ENCODE peak calls at places on chromosomes 4 and X, in eight cellular contexts. N is AG10803, J is foreskin fibroblast, K is IMR-90, Z is upper lobe of right lung, T is brain microvascular endothelial cell, O is fibroblast of lung, B is lung. V is an unnamed sample.

GRCh38 chrX:2385224-2385623 is 115.6 kb downstream of the DHRSX start:
- DNase-seq in B (no peak), Z (no peak), N (peak; percentile 83), J (peak; percentile 68), K (peak; percentile 88), T (peak; percentile 91), O (peak; percentile 61), V (peak; percentile 48)

GRCh38 chr4:113835005-113835404 is 73.5 kb upstream of the CAMK2D start:
- DNase-seq in N (peak; percentile 49), B (no peak), K (peak; percentile 75), J (peak; percentile 47), Z (no peak), T (peak; percentile 54), O (peak; percentile 13), V (no peak)

GRCh38 chr4:158782539-158783360 is 13.9 kb downstream of the FNIP2 start:
- DNase-seq in O (no peak), K (peak; percentile 61), Z (no peak), N (peak; percentile 56), B (no peak), J (no peak), T (no peak), V (no peak)

GRCh38 chrX:17590892-17591740 is 146.2 kb upstream of the SCML1 start:
- DNase-seq in T (peak; percentile 66), J (peak; percentile 62), O (peak; percentile 94), Z (no peak), N (peak; percentile 82), B (peak; percentile 47), K (peak; percentile 80), V (peak; percentile 63)

GRCh38 chrX:145792281-145792680 is 25.3 kb upstream of the SLITRK2 start:
- DNase-seq in Z (no peak), N (no peak), K (no peak), O (no peak), B (no peak), T (no peak), J (no peak), V (no peak)

GRCh38 chrX:119614776-119615175 is 8.6 kb upstream of the NKRF start:
- DNase-seq in B (no peak), T (no peak), Z (no peak), O (no peak), N (no peak), J (no peak), K (no peak), V (no peak)

GRCh38 chr4:145154573-145154972 is 25.8 kb downstream of the OTUD4 start:
- DNase-seq in K (peak; percentile 35), O (peak; percentile 39), Z (no peak), J (no peak), T (peak; percentile 38), B (no peak), N (peak; percentile 33), V (no peak)

GRCh38 chr4:54268151-54268550 is 39.1 kb downstream of the PDGFRA start:
- DNase-seq in Z (no peak), K (peak; percentile 79), J (peak; percentile 65), O (peak; percentile 28), N (peak; percentile 59), T (no peak), B (no peak), V (no peak)

GRCh38 chr4:147117400-147117799 is 171.7 kb upstream of the TTC29 start:
- DNase-seq in K (no peak), Z (no peak), J (no peak), O (peak; percentile 55), N (no peak), T (no peak), B (no peak), V (no peak)

GRCh38 chr4:185395956-185396723 is 416 bp upstream of the LRP2BP start:
- DNase-seq in Z (peak; percentile 98), J (peak; percentile 98), K (peak; percentile 97), N (peak; percentile 98), O (peak; percentile 97), B (peak; percentile 95), T (peak; percentile 96), V (peak; percentile 94)

GRCh38 chr4:100306018-100306417 is 115.8 kb upstream of the DDIT4L start:
- DNase-seq in T (no peak), N (peak; percentile 53), B (no peak), K (peak; percentile 47), Z (no peak), O (no peak), J (peak; percentile 26), V (peak; percentile 34)

GRCh38 chr4:85783483-85783882 is 308.5 kb downstream of the ARHGAP24 start:
- DNase-seq in T (peak; percentile 90), B (no peak), J (peak; percentile 89), N (peak; percentile 95), Z (no peak), O (peak; percentile 86), K (peak; percentile 90), V (peak; percentile 74)

GRCh38 chrX:140355922-140356321 is 148.9 kb downstream of the SOX3 start:
- DNase-seq in Z (no peak), J (no peak), K (no peak), O (no peak), T (no peak), N (no peak), B (peak; percentile 33), V (no peak)

GRCh38 chrX:130173190-130173895 is 1.6 kb downstream of the RAB33A start:
- DNase-seq in O (peak; percentile 93), T (peak; percentile 72), Z (no peak), K (peak; percentile 91), N (peak; percentile 87), J (peak; percentile 73), B (no peak), V (peak; percentile 73)

GRCh38 chr4:119136541-119136940 is 909 bp downstream of the MYOZ2 start:
- DNase-seq in Z (no peak), B (no peak), K (peak; percentile 17), J (peak; percentile 42), T (no peak), O (peak; percentile 36), N (no peak), V (no peak)

GRCh38 chrX:1444896-1445480 is 7.7 kb downstream of the ASMTL start:
- DNase-seq in T (no peak), N (no peak), B (no peak), Z (peak; percentile 10), K (no peak), O (no peak), J (no peak), V (no peak)

GRCh38 chr4:110196871-110197420 is 1.5 kb downstream of the ELOVL6 start:
- DNase-seq in T (no peak), Z (no peak), N (peak; percentile 39), J (no peak), O (no peak), K (peak; percentile 31), B (no peak), V (no peak)

GRCh38 chrX:137565921-137566745 is at the start of gene ZIC3:
- DNase-seq in K (no peak), Z (peak; percentile 81), O (peak; percentile 1), B (peak; percentile 57), J (peak; percentile 6), N (peak; percentile 0), T (peak; percentile 3), V (no peak)

GRCh38 chr4:101418055-101418454 is 70.7 kb upstream of the PPP3CA start:
- DNase-seq in N (peak; percentile 5), B (no peak), T (no peak), O (no peak), J (no peak), Z (no peak), K (no peak), V (no peak)

GRCh38 chrX:135170877-135171519 is at the start of gene CT55:
- DNase-seq in Z (no peak), T (no peak), B (no peak), N (no peak), K (no peak), J (no peak), O (no peak), V (no peak)

GRCh38 chr4:103429283-103429682 is 231.1 kb upstream of the CENPE start:
- DNase-seq in O (no peak), T (no peak), J (no peak), K (no peak), B (no peak), Z (no peak), N (no peak), V (no peak)
- TF ChIP-seq CTCF in O (no peak), T (peak; percentile 42), J (no peak), K (no peak), B (no peak), Z (no peak), N (no peak), V (no peak)

GRCh38 chr4:73776363-73776762 is 36.0 kb downstream of the CXCL8 start:
- DNase-seq in B (peak; percentile 54), O (peak; percentile 94), Z (no peak), J (peak; percentile 78), K (peak; percentile 81), N (peak; percentile 70), T (peak; percentile 85), V (peak; percentile 1)
- H3K4me3 ChIP-seq in B (no peak overlapping the region), O (no peak overlapping the region), Z (no peak overlapping the region), J (no peak overlapping the region), K (no peak overlapping the region), N (no peak overlapping the region), T (no peak overlapping the region), V (no peak overlapping the region)

GRCh38 chrX:3651272-3651671 is 62.2 kb downstream of the PRKX start:
- DNase-seq in O (peak; percentile 54), B (no peak), K (peak; percentile 49), J (peak; percentile 13), Z (no peak), T (peak; percentile 36), N (peak; percentile 39), V (no peak)
- TF ChIP-seq CTCF in O (peak; percentile 33), B (peak; percentile 29), K (peak; percentile 64), J (peak; percentile 12), Z (peak; percentile 50), T (peak; percentile 55), N (peak; percentile 53), V (peak; percentile 49)

DNA sequence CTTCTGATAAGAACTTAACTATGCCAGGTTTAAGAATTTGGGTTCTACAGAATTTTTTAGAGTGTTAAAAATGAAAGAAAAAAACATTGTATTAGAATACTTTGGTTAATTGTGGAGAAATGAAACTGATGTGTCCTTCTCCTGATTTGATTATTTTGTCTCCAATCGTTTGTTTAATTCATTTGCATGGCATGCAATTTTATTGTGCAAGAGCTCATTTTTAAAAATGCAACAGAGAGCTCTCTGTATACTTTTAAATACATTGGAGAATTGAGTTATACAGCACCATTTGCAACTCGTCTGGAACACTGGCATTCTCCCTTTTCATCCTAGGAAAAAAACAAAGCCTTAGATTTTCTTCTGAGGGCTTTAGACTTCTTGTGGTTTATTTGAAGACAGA is 670 bp downstream of the EXOC1L start:
- DNase-seq in K (no peak), Z (no peak), T (no peak), B (no peak), J (no peak), O (peak; percentile 26), N (no peak), V (no peak)
- H3K4me3 ChIP-seq in K (no peak overlapping the region), Z (peak overlapping the region; percentile 0), T (no peak overlapping the region), B (no peak overlapping the region), J (no peak overlapping the region), O (no peak overlapping the region), N (no peak overlapping the region), V (no peak overlapping the region)

GRCh38 chr4:142881331-142881730 is 35.2 kb upstream of the INPP4B start:
- DNase-seq in T (no peak), J (no peak), O (no peak), Z (no peak), B (no peak), N (no peak), K (no peak), V (no peak)
- TF ChIP-seq CTCF in T (no peak), J (no peak), O (no peak), Z (no peak), B (no peak), N (no peak), K (no peak), V (no peak)

GRCh38 chr4:84479663-84480062 is 19.4 kb downstream of the NKX6-1 start:
- DNase-seq in K (no peak), O (no peak), B (no peak), N (no peak), T (no peak), Z (no peak), J (no peak), V (no peak)
- H3K4me3 ChIP-seq in K (no peak overlapping the region), O (no peak overlapping the region), B (no peak overlapping the region), N (no peak overlapping the region), T (no peak overlapping the region), Z (no peak overlapping the region), J (no peak overlapping the region), V (no peak overlapping the region)

V was measured in AG09309.